ENCODE peak calls at places on chromosome 7, in seven cellular contexts. One of them, this sample, is unnamed.

GRCh38 chr7:99729501-99730261 is 5.3 kb downstream of the CYP3A7 start:
- DNase-seq in DND-41: no peak
- DNase-seq in WERI-Rb-1: no peak
- DNase-seq in A549: no peak
- DNase-seq in amygdala: no peak
- DNase-seq in kidney tubule cell: peak
- DNase-seq in GM13976: no peak
- DNase-seq in this sample: peak

GRCh38 chr7:23161502-23161901 is 20.3 kb upstream of the NUP42 start:
- DNase-seq in DND-41: no peak
- DNase-seq in WERI-Rb-1: no peak
- DNase-seq in A549: no peak
- DNase-seq in amygdala: no peak
- DNase-seq in kidney tubule cell: no peak
- DNase-seq in GM13976: no peak
- DNase-seq in this sample: no peak

GRCh38 chr7:98202367-98203195 is 8.7 kb upstream of the BHLHA15 start:
- DNase-seq in DND-41: peak
- DNase-seq in WERI-Rb-1: no peak
- DNase-seq in A549: no peak
- DNase-seq in amygdala: no peak
- DNase-seq in kidney tubule cell: no peak
- DNase-seq in GM13976: peak
- DNase-seq in this sample: no peak

GRCh38 chr7:130032698-130033097 is 18.5 kb downstream of the ZC3HC1 start:
- DNase-seq in DND-41: no peak
- DNase-seq in WERI-Rb-1: no peak
- DNase-seq in A549: no peak
- DNase-seq in amygdala: no peak
- DNase-seq in kidney tubule cell: no peak
- DNase-seq in GM13976: no peak
- DNase-seq in this sample: no peak

GRCh38 chr7:121279822-121280221 is 49.0 kb upstream of the WNT16 start:
- DNase-seq in DND-41: no peak
- DNase-seq in WERI-Rb-1: no peak
- DNase-seq in A549: no peak
- DNase-seq in amygdala: no peak
- DNase-seq in kidney tubule cell: no peak
- DNase-seq in GM13976: no peak
- DNase-seq in this sample: no peak

GRCh38 chr7:64879800-64880199 is 23.3 kb upstream of the ZNF273 start:
- DNase-seq in DND-41: no peak
- DNase-seq in WERI-Rb-1: no peak
- DNase-seq in A549: no peak
- DNase-seq in amygdala: no peak
- DNase-seq in kidney tubule cell: no peak
- DNase-seq in GM13976: peak
- DNase-seq in this sample: no peak

GRCh38 chr7:3201306-3201705 is 99.7 kb upstream of the SDK1 start:
- DNase-seq in DND-41: no peak
- DNase-seq in WERI-Rb-1: no peak
- DNase-seq in A549: no peak
- DNase-seq in amygdala: no peak
- DNase-seq in kidney tubule cell: peak
- DNase-seq in GM13976: no peak
- DNase-seq in this sample: no peak

GRCh38 chr7:115476666-115477065 is 553.9 kb downstream of the TFEC start:
- DNase-seq in DND-41: no peak
- DNase-seq in WERI-Rb-1: no peak
- DNase-seq in A549: no peak
- DNase-seq in amygdala: no peak
- DNase-seq in kidney tubule cell: no peak
- DNase-seq in GM13976: no peak
- DNase-seq in this sample: no peak

GRCh38 chr7:17139081-17139480 is 159.4 kb upstream of the AHR start:
- DNase-seq in DND-41: no peak
- DNase-seq in WERI-Rb-1: no peak
- DNase-seq in A549: no peak
- DNase-seq in amygdala: no peak
- DNase-seq in kidney tubule cell: no peak
- DNase-seq in GM13976: no peak
- DNase-seq in this sample: no peak

GRCh38 chr7:137836113-137836509 is 10.7 kb downstream of the DGKI start:
- DNase-seq in DND-41: no peak
- DNase-seq in WERI-Rb-1: no peak
- DNase-seq in A549: no peak
- DNase-seq in amygdala: no peak
- DNase-seq in kidney tubule cell: no peak
- DNase-seq in GM13976: no peak
- DNase-seq in this sample: no peak

GRCh38 chr7:47795631-47796030 is 152.6 kb downstream of the PKD1L1 start:
- DNase-seq in DND-41: no peak
- DNase-seq in WERI-Rb-1: no peak
- DNase-seq in A549: no peak
- DNase-seq in amygdala: no peak
- DNase-seq in kidney tubule cell: peak
- DNase-seq in GM13976: no peak
- DNase-seq in this sample: no peak

GRCh38 chr7:15326044-15326644 is 235.7 kb downstream of the AGMO start:
- DNase-seq in DND-41: no peak
- DNase-seq in WERI-Rb-1: no peak
- DNase-seq in A549: peak
- DNase-seq in amygdala: no peak
- DNase-seq in kidney tubule cell: peak
- DNase-seq in GM13976: peak
- DNase-seq in this sample: peak

GRCh38 chr7:73770002-73770859 is at the start of gene CLDN3:
- DNase-seq in DND-41: no peak
- DNase-seq in WERI-Rb-1: peak
- DNase-seq in A549: peak
- DNase-seq in amygdala: no peak
- DNase-seq in kidney tubule cell: peak
- DNase-seq in GM13976: peak
- DNase-seq in this sample: no peak

GRCh38 chr7:2566890-2567662 is 8.3 kb downstream of the IQCE start:
- DNase-seq in DND-41: no peak
- DNase-seq in WERI-Rb-1: no peak
- DNase-seq in A549: no peak
- DNase-seq in amygdala: no peak
- DNase-seq in kidney tubule cell: no peak
- DNase-seq in GM13976: peak
- DNase-seq in this sample: no peak

GRCh38 chr7:82410461-82410860 is 33.1 kb downstream of the CACNA2D1 start:
- DNase-seq in DND-41: no peak
- DNase-seq in WERI-Rb-1: peak
- DNase-seq in A549: no peak
- DNase-seq in amygdala: no peak
- DNase-seq in kidney tubule cell: no peak
- DNase-seq in GM13976: no peak
- DNase-seq in this sample: no peak

GRCh38 chr7:40551685-40552576 is 417.1 kb downstream of the SUGCT start:
- DNase-seq in DND-41: no peak
- DNase-seq in WERI-Rb-1: peak
- DNase-seq in A549: no peak
- DNase-seq in amygdala: no peak
- DNase-seq in kidney tubule cell: peak
- DNase-seq in GM13976: no peak
- DNase-seq in this sample: peak